ENCODE peak calls at places on chromosome 20, in four cellular contexts. G is fibroblast of lung, V is keratinocyte, A is A673. F is an unnamed sample.

GRCh38 chr20:57434390-57434700 is 43.1 kb downstream of the RBM38 start:
- DNase-seq in A (no peak), G (no peak), V (no peak), F (peak; percentile 19)

GRCh38 chr20:35264755-35265154 is 13.2 kb downstream of the MMP24OS start:
- DNase-seq in G (no peak), A (no peak), V (no peak), F (no peak)

GRCh38 chr20:8385247-8385646 is 253.2 kb downstream of the PLCB1 start:
- DNase-seq in V (no peak), G (peak; percentile 62), A (peak; percentile 84), F (peak; percentile 94)

GRCh38 chr20:25076731-25077609 is 5.0 kb downstream of the VSX1 start:
- DNase-seq in G (no peak), V (peak; percentile 40), A (no peak), F (peak; percentile 37)

GRCh38 chr20:38290829-38291581 is 13.0 kb upstream of the BPI start:
- DNase-seq in G (peak; percentile 91), A (peak; percentile 22), V (no peak), F (peak; percentile 17)

GRCh38 chr20:56163806-56164205 is 84.7 kb upstream of the MC3R start:
- DNase-seq in G (no peak), A (no peak), V (no peak), F (peak; percentile 5)

GRCh38 chr20:34815636-34816035 is 9.8 kb downstream of the NCOA6 start:
- DNase-seq in G (peak; percentile 12), A (no peak), V (no peak), F (no peak)

GRCh38 chr20:15440249-15440820 is 1102.9 kb upstream of the FLRT3 start:
- DNase-seq in G (no peak), V (no peak), A (no peak), F (no peak)

GRCh38 chr20:44967207-44967807 is 995 bp downstream of the STK4 start:
- DNase-seq in V (no peak), A (no peak), G (no peak), F (peak; percentile 55)

GRCh38 chr20:48959902-48960550 is 38.5 kb downstream of the ARFGEF2 start:
- DNase-seq in A (no peak), V (no peak), G (peak; percentile 45), F (no peak)

GRCh38 chr20:50366270-50367103 is 143.7 kb upstream of the PTPN1 start:
- DNase-seq in A (peak; percentile 99), G (peak; percentile 95), V (no peak), F (peak; percentile 81)

GRCh38 chr20:45293041-45294002 is 13.3 kb upstream of the RBPJL start:
- DNase-seq in V (peak; percentile 30), A (peak; percentile 86), G (peak; percentile 67), F (no peak)

GRCh38 chr20:56308036-56308435 is 50.7 kb upstream of the FAM210B start:
- DNase-seq in G (no peak), V (no peak), A (no peak), F (no peak)

GRCh38 chr20:48624315-48625020 is 203.3 kb downstream of the PREX1 start:
- DNase-seq in V (no peak), G (no peak), A (no peak), F (no peak)

GRCh38 chr20:49028684-49029083 is 17.4 kb upstream of the CSE1L start:
- DNase-seq in V (no peak), A (peak; percentile 48), G (peak; percentile 11), F (no peak)

GRCh38 chr20:4151991-4152695 is 136.8 kb upstream of the RNF24 start:
- DNase-seq in G (no peak), A (no peak), V (no peak), F (no peak)

GRCh38 chr20:14828459-14828858 is 491.0 kb upstream of the FLRT3 start:
- DNase-seq in V (no peak), G (no peak), A (no peak), F (no peak)

GRCh38 chr20:52965380-52965779 is 6.8 kb upstream of the TSHZ2 start:
- DNase-seq in A (no peak), V (no peak), G (no peak), F (no peak)

GRCh38 chr20:13857304-13857703 is 72.5 kb downstream of the NDUFAF5 start:
- DNase-seq in G (no peak), A (no peak), V (no peak), F (no peak)

GRCh38 chr20:38165966-38166706 is 1.1 kb upstream of the TGM2 start:
- DNase-seq in V (no peak), G (no peak), A (no peak), F (no peak)

GRCh38 chr20:4102381-4102780 is 87.0 kb upstream of the RNF24 start:
- DNase-seq in A (peak; percentile 33), V (no peak), G (peak; percentile 58), F (no peak)

GRCh38 chr20:50980851-50981713 is 22.5 kb downstream of the MOCS3 start:
- DNase-seq in G (peak; percentile 75), A (peak; percentile 84), V (no peak), F (peak; percentile 67)

GRCh38 chr20:4038047-4038459 is 22.7 kb upstream of the RNF24 start:
- DNase-seq in A (peak; percentile 24), G (peak; percentile 82), V (no peak), F (peak; percentile 96)

GRCh38 chr20:7980332-7981046 is 39.1 kb downstream of the TMX4 start:
- DNase-seq in A (peak; percentile 58), V (no peak), G (peak; percentile 70), F (no peak)

GRCh38 chr20:9392892-9393857 is 121.2 kb upstream of the LAMP5 start:
- DNase-seq in V (no peak), G (peak; percentile 81), A (peak; percentile 81), F (peak; percentile 22)

GRCh38 chr20:59933296-59933848 is at the start of gene SYCP2:
- DNase-seq in G (peak; percentile 28), V (no peak), A (no peak), F (no peak)

GRCh38 chr20:10707070-10707469 is 33.3 kb upstream of the JAG1 start:
- DNase-seq in G (no peak), V (no peak), A (no peak), F (no peak)

GRCh38 chr20:10505320-10506226 is 70.5 kb downstream of the SLX4IP start:
- DNase-seq in A (no peak), G (peak; percentile 81), V (no peak), F (no peak)

GRCh38 chr20:38804682-38805501 is 605 bp upstream of the PPP1R16B start:
- DNase-seq in V (no peak), A (no peak), G (no peak), F (peak; percentile 89)

GRCh38 chr20:51365670-51366069 is 176.8 kb downstream of the NFATC2 start:
- DNase-seq in G (peak; percentile 86), V (no peak), A (no peak), F (no peak)

GRCh38 chr20:12976720-12977633 is 31.8 kb upstream of the SPTLC3 start:
- DNase-seq in A (no peak), G (no peak), V (no peak), F (no peak)

DNA sequence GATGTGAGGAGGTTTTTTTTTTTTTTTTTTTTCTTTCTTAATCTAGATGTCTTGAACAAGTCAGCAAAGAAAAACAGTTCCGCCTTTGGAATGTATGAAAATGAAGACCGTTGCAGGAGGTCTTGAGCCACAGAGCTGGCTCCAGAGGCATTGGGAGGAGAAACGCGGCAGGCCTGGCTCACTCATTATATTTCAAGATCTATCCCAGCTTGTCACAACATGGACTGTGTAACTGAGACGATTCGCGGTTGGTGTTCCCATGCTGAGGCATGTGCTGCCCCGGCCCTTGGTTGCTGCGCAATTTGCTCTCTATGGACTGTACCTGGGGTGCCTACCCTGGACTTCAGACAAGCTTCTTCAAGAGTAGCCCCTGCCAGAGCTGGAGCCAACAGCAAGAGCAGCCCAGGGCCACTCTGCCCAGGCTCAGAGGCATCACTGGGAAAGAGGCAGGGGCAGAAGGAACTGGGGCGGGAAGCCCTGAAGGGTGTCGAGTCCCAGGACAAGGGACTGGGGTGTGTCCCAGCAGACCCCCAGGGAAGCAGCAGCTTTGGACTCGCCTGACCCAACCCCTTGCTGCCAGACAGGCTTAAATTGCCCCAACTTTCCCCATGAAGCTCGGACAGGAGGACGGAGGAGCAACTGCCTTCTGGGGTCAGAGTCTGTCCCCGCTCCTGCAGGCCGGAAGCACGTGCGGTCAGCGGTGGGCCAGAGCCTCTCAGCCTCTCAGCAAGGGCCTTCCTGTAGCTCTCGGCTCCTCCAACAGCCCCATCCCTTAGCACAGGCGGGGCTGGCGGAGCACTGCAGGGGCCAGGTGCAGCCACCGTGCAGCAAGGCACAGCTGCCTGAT is 32.2 kb upstream of the STX16 start:
- DNase-seq in A (no peak), G (peak; percentile 85), V (peak; percentile 26), F (no peak)
- TF ChIP-seq EZH2 in A (no peak), G (no peak), V (no peak), F (no peak)

GRCh38 chr20:63178889-63179751 is 36.8 kb downstream of the YTHDF1 start:
- DNase-seq in A (peak; percentile 60), G (peak; percentile 6), V (no peak), F (peak; percentile 77)
- TF ChIP-seq EZH2 in A (no peak), G (no peak), V (peak; percentile 55), F (no peak)

GRCh38 chr20:20363449-20364015 is 4.4 kb upstream of the INSM1 start:
- DNase-seq in A (no peak), G (no peak), V (no peak), F (no peak)

GRCh38 chr20:20365593-20365992 is 2.3 kb upstream of the INSM1 start:
- DNase-seq in A (no peak), G (no peak), V (no peak), F (no peak)

GRCh38 chr20:20364747-20365558 is 3.0 kb upstream of the INSM1 start:
- DNase-seq in A (no peak), V (no peak), G (no peak), F (no peak)

GRCh38 chr20:20362774-20363435 is 5.0 kb upstream of the INSM1 start:
- DNase-seq in G (no peak), V (no peak), A (peak; percentile 32), F (no peak)

DNA sequence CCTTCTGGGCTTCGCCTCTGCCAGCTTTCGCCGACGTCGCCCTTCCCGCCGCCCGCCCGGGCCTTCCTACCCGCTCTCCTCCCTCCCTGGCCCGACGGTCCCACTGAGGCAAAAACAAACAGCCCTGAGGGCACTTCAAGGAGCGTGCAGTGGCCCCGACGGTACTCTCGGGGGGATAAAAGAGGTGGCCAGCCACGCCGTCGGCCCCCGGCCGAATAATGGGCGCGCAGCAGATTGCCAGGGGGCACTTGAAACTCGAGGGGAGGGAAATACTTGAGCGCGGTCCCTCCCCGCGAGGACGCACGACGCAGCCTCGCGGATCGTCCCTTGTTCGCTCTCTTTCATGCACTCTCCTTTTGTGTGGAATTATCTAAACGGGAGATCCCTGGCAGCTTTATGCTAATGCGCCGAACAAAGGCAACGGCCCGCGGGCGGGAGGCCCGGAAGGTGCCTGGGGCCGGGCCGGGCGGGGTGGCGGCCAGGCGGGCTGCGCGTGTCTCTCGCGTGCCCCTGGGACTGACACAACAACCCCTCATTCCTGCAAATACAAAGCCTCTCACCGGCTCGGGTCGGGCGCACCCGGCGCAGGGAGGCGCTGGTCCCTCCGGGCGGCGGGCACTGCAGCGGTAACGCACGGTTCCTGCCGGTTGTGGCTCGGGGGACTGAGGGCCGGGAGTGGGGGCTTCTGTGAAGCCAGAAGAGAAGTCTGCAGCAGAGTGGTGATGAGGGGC is 3.7 kb upstream of the INSM1 start:
- DNase-seq in G (no peak), A (peak; percentile 35), V (no peak), F (no peak)
- TF ChIP-seq EZH2 in G (peak; percentile 21), A (peak; percentile 97), V (peak; percentile 57), F (no peak)

GRCh38 chr20:63253438-63254236 is 626 bp downstream of the NKAIN4 start:
- DNase-seq in V (no peak), A (no peak), G (no peak), F (no peak)

GRCh38 chr20:63255911-63256704 is 1.8 kb upstream of the NKAIN4 start:
- DNase-seq in A (no peak), V (peak; percentile 75), G (no peak), F (no peak)

GRCh38 chr20:63253065-63253437 is 1.2 kb downstream of the NKAIN4 start:
- DNase-seq in V (no peak), A (no peak), G (no peak), F (no peak)

GRCh38 chr20:63254237-63254535 is at the start of gene NKAIN4:
- DNase-seq in G (no peak), V (no peak), A (no peak), F (no peak)

GRCh38 chr20:63254536-63255384 is 497 bp upstream of the NKAIN4 start:
- DNase-seq in A (no peak), V (no peak), G (no peak), F (no peak)
- TF ChIP-seq EZH2 in A (peak; percentile 84), V (no peak), G (no peak), F (no peak)

F was measured in DND-41.